ENCODE peak calls at places on chromosomes 7 and 10, in nine cellular contexts. F is spleen, G is foreskin fibroblast, E is HFFc6, P is gastrocnemius medialis, A is right atrium auricular region, H is adrenal gland, Z is bronchial epithelial cell, J is suprapubic skin. S is an unnamed sample.

GRCh38 chr7:2978403-2978802 is 65.3 kb downstream of the CARD11 start:
- DNase-seq in P (no peak), J (no peak), H (peak), F (peak), E (no peak), G (no peak), A (no peak), Z (peak), S (peak)

GRCh38 chr10:124152781-124153600 is 59.6 kb upstream of the CHST15 start:
- DNase-seq in P (peak), E (peak), H (peak), F (peak), Z (peak), A (peak), G (peak), J (peak), S (no peak)

GRCh38 chr7:98536803-98537202 is 80.3 kb upstream of the NPTX2 start:
- DNase-seq in F (no peak), Z (no peak), P (no peak), J (no peak), E (no peak), H (no peak), A (no peak), G (no peak), S (no peak)

GRCh38 chr10:81957976-81958375 is 83.0 kb downstream of the NRG3 start:
- DNase-seq in G (peak), J (no peak), P (no peak), F (no peak), E (no peak), H (no peak), A (no peak), Z (no peak), S (no peak)

GRCh38 chr7:17638727-17639126 is 301.6 kb downstream of the SNX13 start:
- DNase-seq in Z (peak), H (no peak), G (no peak), E (no peak), J (no peak), F (no peak), P (no peak), A (no peak), S (no peak)

GRCh38 chr10:127715782-127716378 is 21.1 kb upstream of the FOXI2 start:
- DNase-seq in P (no peak), F (no peak), J (no peak), A (no peak), H (no peak), G (no peak), Z (peak), E (no peak), S (no peak)

GRCh38 chr7:18771834-18772566 is 276.5 kb downstream of the HDAC9 start:
- DNase-seq in P (no peak), H (no peak), Z (peak), F (no peak), E (no peak), J (no peak), A (no peak), G (peak), S (no peak)

GRCh38 chr10:115861864-115862263 is 411.1 kb downstream of the GFRA1 start:
- DNase-seq in E (peak), P (no peak), J (no peak), H (no peak), A (no peak), G (peak), Z (peak), F (no peak), S (no peak)

GRCh38 chr10:84135836-84136235 is 3.5 kb upstream of the GHITM start:
- DNase-seq in G (no peak), P (no peak), J (no peak), A (no peak), H (no peak), E (no peak), F (no peak), Z (no peak), S (no peak)

GRCh38 chr7:124113040-124113439 is 80.2 kb upstream of the TMEM229A start:
- DNase-seq in J (no peak), P (no peak), H (no peak), A (no peak), Z (no peak), E (no peak), F (no peak), G (no peak), S (no peak)

DNA sequence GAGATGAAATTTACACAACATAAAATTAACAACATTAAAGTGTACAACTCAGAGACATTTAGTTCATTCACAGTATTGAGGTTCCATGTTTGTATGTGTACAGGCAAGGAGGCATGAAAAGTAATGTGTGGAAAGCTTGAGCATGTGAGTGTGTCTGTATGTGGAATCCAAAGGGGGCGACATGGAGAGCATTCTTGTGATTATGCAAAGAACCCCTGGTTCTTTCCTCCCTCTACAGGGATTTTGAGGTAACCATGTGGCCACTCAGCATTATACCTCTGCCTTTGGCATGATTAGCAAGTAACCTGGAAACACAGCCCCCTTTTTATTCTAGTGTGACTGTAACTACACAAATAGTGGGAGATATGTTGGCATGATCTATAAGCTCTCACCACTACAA is 21.0 kb downstream of the OR2F1 start:
- DNase-seq in Z (peak), G (no peak), P (no peak), F (no peak), E (peak), J (no peak), H (no peak), A (no peak), S (no peak)
- TF ChIP-seq CTCF in Z (no peak), G (no peak), P (no peak), F (no peak), E (peak), J (no peak), H (no peak), A (no peak), S (peak)

DNA sequence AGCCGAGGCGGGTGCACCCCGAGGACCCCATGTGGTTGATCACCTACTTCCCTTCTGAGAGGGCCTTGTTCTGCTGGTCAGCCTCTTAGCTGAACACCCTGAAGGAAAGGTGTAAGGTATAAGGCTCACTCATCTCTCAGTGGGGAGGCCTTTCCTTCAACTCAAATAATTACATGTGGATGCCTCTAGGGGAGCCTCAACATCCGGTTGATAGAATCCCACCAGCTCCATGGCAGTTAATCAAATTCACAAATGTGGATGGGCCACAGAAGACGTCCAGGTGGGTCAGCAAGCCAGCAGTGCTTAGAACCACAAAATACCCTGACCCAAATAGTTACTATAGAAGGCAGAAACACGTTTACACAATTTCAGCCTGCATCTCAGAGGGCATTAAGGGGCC is 37.7 kb upstream of the ZNF32 start:
- DNase-seq in G (no peak), P (no peak), H (no peak), J (no peak), Z (no peak), E (no peak), F (no peak), A (no peak), S (no peak)
- TF ChIP-seq CTCF in G (no peak), P (no peak), H (no peak), J (no peak), Z (no peak), E (peak), F (no peak), A (peak), S (peak)

GRCh38 chr7:112550468-112551060 is 69.8 kb downstream of the LSMEM1 start:
- DNase-seq in A (no peak), F (no peak), Z (peak), P (no peak), G (peak), H (peak), J (no peak), E (peak), S (no peak)
- TF ChIP-seq CTCF in A (peak), F (peak), Z (peak), P (peak), G (peak), H (peak), J (peak), E (peak), S (peak)

GRCh38 chr10:93146336-93146735 is 72.6 kb downstream of the CYP26A1 start:
- DNase-seq in Z (no peak), A (no peak), E (no peak), P (no peak), G (no peak), J (no peak), H (no peak), F (no peak), S (no peak)

GRCh38 chr10:93143286-93143685 is 69.6 kb downstream of the CYP26A1 start:
- DNase-seq in H (no peak), E (no peak), G (no peak), F (no peak), A (no peak), P (no peak), J (no peak), Z (no peak), S (no peak)

GRCh38 chr10:93139059-93139658 is 65.5 kb downstream of the CYP26A1 start:
- DNase-seq in G (no peak), F (no peak), H (no peak), A (no peak), J (no peak), Z (no peak), E (no peak), P (no peak), S (no peak)

GRCh38 chr10:93138113-93138870 is 64.6 kb downstream of the CYP26A1 start:
- DNase-seq in P (no peak), H (no peak), J (no peak), F (no peak), Z (peak), E (no peak), A (no peak), G (peak), S (no peak)

DNA sequence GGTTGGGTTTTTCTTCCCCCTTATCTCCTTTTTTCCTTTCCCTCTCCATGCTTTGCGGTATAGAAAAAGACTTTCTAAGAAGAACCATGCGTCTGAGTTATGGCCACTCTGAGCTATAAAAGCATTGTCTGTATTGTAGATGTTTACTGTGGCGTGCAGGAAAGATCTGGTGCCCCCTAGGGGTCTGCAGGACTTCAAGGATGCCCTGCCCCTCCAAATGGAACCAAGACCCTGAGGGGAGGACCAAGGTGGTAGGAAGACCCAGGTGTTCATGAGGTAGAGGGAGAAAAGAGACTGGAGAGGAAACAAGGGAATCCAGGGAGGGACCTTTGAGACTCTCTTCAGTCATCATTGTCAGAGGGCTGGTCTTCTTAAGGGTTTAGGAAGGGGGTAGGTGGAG is 68.8 kb downstream of the CYP26A1 start:
- DNase-seq in A (no peak), F (no peak), P (no peak), J (no peak), E (no peak), Z (no peak), H (no peak), G (no peak), S (no peak)
- TF ChIP-seq CTCF in A (no peak), F (no peak), P (no peak), J (no peak), E (no peak), Z (no peak), H (no peak), G (no peak), S (no peak)

GRCh38 chr10:90866050-90866598 is 5.7 kb upstream of the RPP30 start:
- DNase-seq in Z (no peak), E (no peak), H (no peak), G (no peak), F (no peak), J (no peak), A (no peak), P (no peak), S (no peak)

GRCh38 chr10:90871279-90871760 is 454 bp upstream of the RPP30 start:
- DNase-seq in G (peak), Z (peak), F (no peak), P (no peak), J (no peak), E (peak), A (no peak), H (peak), S (no peak)

GRCh38 chr10:90860790-90861189 is 3.0 kb upstream of the HTR7 start:
- DNase-seq in J (no peak), A (no peak), Z (no peak), P (no peak), H (no peak), E (no peak), F (no peak), G (no peak), S (no peak)

GRCh38 chr10:90862908-90863514 is 5.2 kb upstream of the HTR7 start:
- DNase-seq in F (no peak), H (no peak), P (no peak), A (no peak), J (no peak), G (peak), E (peak), Z (peak), S (no peak)

DNA sequence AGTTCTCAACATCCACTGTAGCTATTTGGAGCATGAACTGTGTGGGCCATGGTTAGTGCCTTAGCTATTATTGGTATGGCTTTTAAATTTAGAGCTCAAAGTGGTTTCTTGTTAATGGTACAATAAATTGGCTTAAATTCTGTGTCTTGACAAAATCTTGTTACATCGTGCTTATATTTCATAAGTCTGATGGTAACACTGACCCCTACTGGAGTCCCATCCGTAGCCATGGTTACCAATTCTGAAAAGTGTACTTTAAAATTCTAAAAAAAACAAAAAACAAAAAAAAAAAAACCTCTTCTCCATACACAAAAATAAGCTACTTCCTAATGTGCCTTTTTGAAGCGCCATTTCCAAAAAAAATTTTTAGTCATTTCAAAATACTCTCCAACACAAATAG is 6.4 kb upstream of the RPP30 start:
- DNase-seq in A (no peak), E (peak), J (no peak), G (peak), F (no peak), P (no peak), H (no peak), Z (no peak), S (no peak)
- TF ChIP-seq CTCF in A (peak), E (peak), J (no peak), G (peak), F (no peak), P (no peak), H (no peak), Z (peak), S (peak)

DNA sequence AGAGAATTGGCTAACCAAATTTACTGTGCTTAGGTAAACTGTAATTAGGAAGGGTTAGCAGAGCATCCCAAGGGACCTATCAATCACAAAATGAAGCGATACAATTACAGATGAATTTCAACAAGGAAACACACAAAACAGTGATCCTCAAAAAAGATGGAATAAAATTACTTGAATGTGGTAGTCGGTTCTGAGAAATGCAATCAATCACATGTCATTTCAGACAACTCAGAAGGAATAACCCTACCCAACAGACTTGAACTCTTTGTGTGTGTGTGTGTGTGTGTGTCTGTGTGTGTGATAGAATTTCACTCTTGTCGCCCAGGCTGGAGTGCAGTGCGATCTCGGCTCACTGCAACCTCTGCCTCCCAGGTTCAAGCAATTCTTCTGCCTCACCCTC is 43.5 kb downstream of the ST8SIA6 start:
- DNase-seq in P (no peak), E (no peak), A (no peak), G (no peak), Z (no peak), J (no peak), H (no peak), F (no peak), S (no peak)
- TF ChIP-seq CTCF in P (no peak), E (no peak), A (no peak), G (no peak), Z (no peak), J (no peak), H (no peak), F (no peak), S (no peak)

GRCh38 chr10:103353281-103353680 is 2.3 kb upstream of the PCGF6 start:
- DNase-seq in J (no peak), G (peak), F (no peak), P (no peak), A (no peak), Z (no peak), E (no peak), H (no peak), S (no peak)
- TF ChIP-seq CTCF in J (no peak), G (no peak), F (no peak), P (no peak), A (no peak), Z (no peak), E (no peak), H (no peak), S (peak)

GRCh38 chr10:102670065-102670400 is 25.8 kb downstream of the TRIM8 start:
- DNase-seq in Z (no peak), P (no peak), F (no peak), G (no peak), E (no peak), A (no peak), J (no peak), H (no peak), S (no peak)
- TF ChIP-seq CTCF in Z (no peak), P (no peak), F (no peak), G (no peak), E (no peak), A (no peak), J (no peak), H (no peak), S (peak)